ENCODE peak calls at places on chromosomes 5 and 9, in five cellular contexts. A is heart left ventricle, G is H9, F is IMR-90, O is bronchial epithelial cell. L is an unnamed sample.
A peak's percentile ranks its signal among the peaks of the same experiment; 100 is the strongest.

GRCh38 chr9:107039546-107039945 is 176.6 kb downstream of the ZNF462 start:
- DNase-seq in A (no peak), G (no peak), F (peak; percentile 45), O (peak; percentile 74), L (no peak)

GRCh38 chr5:57172466-57172961 is 1.3 kb upstream of the GPBP1 start:
- DNase-seq in A (no peak), G (no peak), F (no peak), O (peak; percentile 55), L (no peak)

GRCh38 chr9:18393340-18394130 is 80.4 kb upstream of the ADAMTSL1 start:
- DNase-seq in A (no peak), G (no peak), F (peak; percentile 96), O (peak; percentile 99), L (peak; percentile 6)

GRCh38 chr5:39016587-39017275 is 57.5 kb downstream of the RICTOR start:
- DNase-seq in A (no peak), G (no peak), F (no peak), O (no peak), L (no peak)

GRCh38 chr9:89116064-89116817 is 62.4 kb downstream of the SHC3 start:
- DNase-seq in A (no peak), G (no peak), F (peak; percentile 95), O (peak; percentile 18), L (no peak)

GRCh38 chr5:42984307-42984706 is 55.8 kb downstream of the ANXA2R start:
- DNase-seq in A (no peak), G (no peak), F (no peak), O (peak; percentile 92), L (no peak)

GRCh38 chr5:137667341-137667740 is 68.5 kb downstream of the KLHL3 start:
- DNase-seq in A (no peak), G (no peak), F (peak; percentile 26), O (no peak), L (no peak)

GRCh38 chr9:5735072-5735471 is 97.8 kb downstream of the ERMP1 start:
- DNase-seq in A (no peak), G (no peak), F (no peak), O (peak; percentile 22), L (no peak)

GRCh38 chr5:105632043-105632442 is 2038.7 kb downstream of the EFNA5 start:
- DNase-seq in A (no peak), G (no peak), F (peak; percentile 5), O (no peak), L (no peak)

GRCh38 chr9:98146101-98146991 is 27.3 kb upstream of the TRIM14 start:
- DNase-seq in A (no peak), G (no peak), F (peak; percentile 27), O (peak; percentile 91), L (peak; percentile 95)

GRCh38 chr9:3528466-3528865 is 2.7 kb upstream of the RFX3 start:
- DNase-seq in A (no peak), G (no peak), F (no peak), O (no peak), L (no peak)

GRCh38 chr5:153480401-153480800 is 10.1 kb upstream of the GRIA1 start:
- DNase-seq in A (no peak), G (no peak), F (peak; percentile 52), O (peak; percentile 31), L (no peak)

GRCh38 chr9:126617003-126617739 is 3.4 kb downstream of the LMX1B start:
- DNase-seq in A (no peak), G (peak; percentile 37), F (no peak), O (no peak), L (no peak)
- H3K27me3 ChIP-seq in A (peaks cover 88% of the 10 kb centered on the region), G (peaks cover 88% of the 10 kb centered on the region), F (peaks cover 95% of the 10 kb centered on the region), O (peaks cover 39% of the 10 kb centered on the region), L (peaks cover 98% of the 10 kb centered on the region)

GRCh38 chr5:151430731-151431130 is 16.7 kb upstream of the SLC36A1 start:
- DNase-seq in A (no peak), G (no peak), F (no peak), O (no peak), L (no peak)

GRCh38 chr5:151432210-151432609 is 15.2 kb upstream of the SLC36A1 start:
- DNase-seq in A (no peak), G (no peak), F (no peak), O (no peak), L (no peak)

GRCh38 chr5:151424892-151425523 is 22.4 kb upstream of the SLC36A1 start:
- DNase-seq in A (no peak), G (peak; percentile 87), F (no peak), O (no peak), L (no peak)

DNA sequence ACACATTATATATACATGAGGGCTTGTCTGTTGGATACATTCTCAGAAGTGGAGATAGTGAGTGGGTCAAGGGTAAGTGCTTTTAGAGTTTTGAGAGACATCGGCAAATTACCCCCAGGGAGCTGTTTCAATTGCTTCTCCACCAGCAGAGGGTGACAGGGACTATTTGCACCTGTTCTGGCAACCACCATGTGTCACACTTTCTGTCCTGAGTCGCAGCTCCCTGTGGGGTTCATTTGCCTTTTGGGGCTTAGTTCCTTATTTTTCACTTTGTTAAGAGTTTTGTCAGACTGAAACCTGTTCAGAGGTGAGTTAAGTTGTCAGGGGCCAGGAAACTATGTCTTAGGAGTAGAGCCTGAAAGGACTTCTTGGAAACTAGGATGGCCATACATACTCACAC is 20.1 kb upstream of the SLC36A1 start:
- DNase-seq in A (no peak), G (no peak), F (no peak), O (no peak), L (no peak)
- TF ChIP-seq CTCF in A (no peak), G (peak; percentile 28), F (no peak), O (no peak), L (no peak)

GRCh38 chr9:124005372-124005771 is 6.2 kb upstream of the LHX2 start:
- DNase-seq in A (no peak), G (peak; percentile 81), F (no peak), O (no peak), L (no peak)
- H3K27me3 ChIP-seq in A (peaks cover 97% of the 10 kb centered on the region), G (peaks cover 96% of the 10 kb centered on the region), F (peaks cover 98% of the 10 kb centered on the region), O (peaks cover 85% of the 10 kb centered on the region), L (peaks cover 100% of the 10 kb centered on the region)

GRCh38 chr5:10699987-10700386 is 61.0 kb downstream of the DAP start:
- DNase-seq in A (no peak), G (no peak), F (no peak), O (no peak), L (no peak)
- TF ChIP-seq CTCF in A (no peak), G (no peak), F (no peak), O (no peak), L (no peak)

GRCh38 chr9:126674365-126675146 is 60.8 kb downstream of the LMX1B start:
- DNase-seq in A (no peak), G (no peak), F (no peak), O (no peak), L (no peak)

GRCh38 chr9:126675147-126675467 is 61.4 kb downstream of the LMX1B start:
- DNase-seq in A (no peak), G (no peak), F (no peak), O (no peak), L (no peak)

GRCh38 chr9:126671983-126672382 is 58.3 kb downstream of the LMX1B start:
- DNase-seq in A (no peak), G (no peak), F (no peak), O (no peak), L (no peak)

GRCh38 chr9:126672634-126673284 is 59.0 kb downstream of the LMX1B start:
- DNase-seq in A (no peak), G (no peak), F (no peak), O (no peak), L (no peak)

GRCh38 chr9:126673689-126674364 is 60.1 kb downstream of the LMX1B start:
- DNase-seq in A (no peak), G (no peak), F (peak; percentile 2), O (no peak), L (peak; percentile 53)
- H3K27me3 ChIP-seq in A (peaks cover 15% of the 10 kb centered on the region), G (peaks cover 9% of the 10 kb centered on the region), F (peaks cover 81% of the 10 kb centered on the region), O (peaks cover 8% of the 10 kb centered on the region), L (peaks cover 9% of the 10 kb centered on the region)

DNA sequence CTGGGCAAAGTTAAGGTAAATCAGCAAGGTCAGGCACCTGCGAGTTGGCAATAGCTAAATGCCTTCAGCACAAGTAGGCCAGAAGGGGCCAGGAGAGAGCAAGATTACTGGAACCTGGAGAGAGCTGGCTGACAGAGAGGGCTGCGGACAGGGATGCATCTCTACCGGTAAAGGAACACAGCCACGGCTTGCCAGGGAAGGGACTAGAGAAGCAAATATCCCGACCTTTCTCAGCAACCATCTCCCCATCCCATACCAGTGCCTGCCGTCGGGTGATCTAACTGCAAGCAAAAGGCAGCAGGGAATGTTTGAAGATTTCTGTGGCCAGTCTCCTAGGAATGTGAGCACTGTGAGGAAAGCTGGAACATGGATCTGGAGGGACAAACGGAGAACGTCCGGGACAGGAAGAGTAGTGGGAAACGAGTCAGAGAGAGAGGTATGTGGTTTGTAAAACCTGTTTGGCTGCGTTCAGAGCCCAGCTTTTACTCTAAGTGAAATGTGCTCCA is 15.9 kb upstream of the ABLIM3 start:
- DNase-seq in A (no peak), G (peak; percentile 87), F (peak; percentile 18), O (peak; percentile 77), L (peak; percentile 24)
- TF ChIP-seq CTCF in A (no peak), G (peak; percentile 63), F (peak; percentile 20), O (peak; percentile 60), L (peak; percentile 37)

L was measured in BE2C.